ENCODE peak calls at places on chromosomes 5 and 9, in four cellular contexts. C is GM06990, I is HFFc6, P is tibial artery. T is an unnamed sample.
A peak's percentile ranks its signal among the peaks of the same experiment; 100 is the strongest.

GRCh38 chr5:72584466-72584865 is 77.3 kb upstream of the ZNF366 start:
- DNase-seq in C (peak; percentile 25), P (no peak), I (no peak), T (no peak)

GRCh38 chr5:68415177-68416085 is 199.9 kb downstream of the PIK3R1 start:
- DNase-seq in I (no peak), P (no peak), C (no peak), T (no peak)

GRCh38 chr9:124812401-124813016 is 35.6 kb downstream of the OLFML2A start:
- DNase-seq in I (peak; percentile 89), P (no peak), C (no peak), T (no peak)

GRCh38 chr5:131536211-131536826 is 98.7 kb downstream of the RAPGEF6 start:
- DNase-seq in P (no peak), I (no peak), C (peak; percentile 43), T (no peak)

GRCh38 chr9:123036886-123037540 is 3.5 kb downstream of the GPR21 start:
- DNase-seq in P (no peak), C (no peak), I (no peak), T (no peak)

GRCh38 chr9:1460143-1460769 is 410.1 kb downstream of the DMRT2 start:
- DNase-seq in C (no peak), P (no peak), I (no peak), T (no peak)

GRCh38 chr9:15144567-15145174 is 162.3 kb downstream of the TTC39B start:
- DNase-seq in I (no peak), C (no peak), P (no peak), T (no peak)

GRCh38 chr9:110126457-110126856 is 81.5 kb downstream of the C9orf152 start:
- DNase-seq in C (no peak), I (no peak), P (no peak), T (no peak)

GRCh38 chr5:125484272-125485002 is 738.0 kb upstream of the ZNF608 start:
- DNase-seq in P (peak; percentile 92), C (no peak), I (peak; percentile 75), T (peak; percentile 82)

GRCh38 chr9:20037699-20038098 is 248.9 kb upstream of the SLC24A2 start:
- DNase-seq in P (no peak), I (no peak), C (no peak), T (no peak)

GRCh38 chr5:122164070-122164435 is 34.7 kb downstream of the ZNF474 start:
- DNase-seq in I (no peak), P (no peak), C (no peak), T (no peak)

GRCh38 chr5:81420039-81420667 is 26.2 kb upstream of the ACOT12 start:
- DNase-seq in P (no peak), C (no peak), I (peak; percentile 89), T (peak; percentile 74)

GRCh38 chr5:67221487-67222242 is 25.1 kb upstream of the CD180 start:
- DNase-seq in I (no peak), C (peak; percentile 62), P (no peak), T (no peak)

GRCh38 chr5:158384535-158385421 is 525.8 kb upstream of the CLINT1 start:
- DNase-seq in I (peak; percentile 94), C (no peak), P (no peak), T (peak; percentile 89)

GRCh38 chr5:174222891-174223290 is 177.4 kb downstream of the NSG2 start:
- DNase-seq in I (no peak), C (no peak), P (no peak), T (no peak)

GRCh38 chr5:142770650-142771609 is 753 bp downstream of the ARHGAP26 start:
- DNase-seq in C (peak; percentile 46), I (peak; percentile 24), P (peak; percentile 80), T (no peak)
- TF ChIP-seq CTCF in C (peak; percentile 10), I (peak; percentile 33), P (no peak), T (no peak)

GRCh38 chr5:38191693-38192092 is 66.7 kb upstream of the EGFLAM start:
- DNase-seq in I (no peak), C (no peak), P (no peak), T (no peak)

GRCh38 chr5:38188591-38188990 is 69.8 kb upstream of the EGFLAM start:
- DNase-seq in P (no peak), I (no peak), C (no peak), T (no peak)

GRCh38 chr5:38190111-38190510 is 68.2 kb upstream of the EGFLAM start:
- DNase-seq in I (no peak), C (no peak), P (no peak), T (no peak)

GRCh38 chr5:38187532-38187931 is 70.8 kb upstream of the EGFLAM start:
- DNase-seq in I (no peak), C (no peak), P (no peak), T (no peak)

GRCh38 chr5:38189031-38189632 is 69.2 kb upstream of the EGFLAM start:
- DNase-seq in C (no peak), P (no peak), I (no peak), T (no peak)
- TF ChIP-seq CTCF in C (no peak), P (no peak), I (no peak), T (no peak)

GRCh38 chr9:35295369-35296036 is 133.7 kb downstream of the UNC13B start:
- DNase-seq in C (no peak), I (no peak), P (no peak), T (no peak)

GRCh38 chr9:35293381-35293780 is 131.6 kb downstream of the UNC13B start:
- DNase-seq in P (no peak), I (no peak), C (no peak), T (no peak)

DNA sequence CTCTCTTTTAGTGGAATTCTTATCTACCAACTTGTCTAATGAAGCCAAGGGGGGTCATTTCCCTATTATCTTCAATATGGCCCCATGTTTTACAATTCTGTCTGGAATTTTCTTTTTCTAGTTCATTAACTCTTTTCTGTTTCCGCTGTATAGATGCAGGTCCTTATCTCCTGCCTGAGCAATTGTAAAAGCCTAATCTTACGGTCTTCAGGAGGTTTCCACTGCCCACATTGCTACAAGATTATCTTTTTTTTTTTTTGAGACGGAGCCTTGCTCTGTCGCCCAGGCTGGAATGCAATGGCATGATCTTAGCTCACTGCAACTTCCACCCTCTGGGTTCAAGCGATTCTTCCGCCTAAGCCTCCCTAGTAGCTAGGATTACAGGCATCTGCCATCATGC is 132.3 kb downstream of the UNC13B start:
- DNase-seq in C (no peak), P (no peak), I (no peak), T (no peak)
- TF ChIP-seq CTCF in C (no peak), P (no peak), I (no peak), T (no peak)

GRCh38 chr5:160799160-160799559 is 52.9 kb downstream of the ATP10B start:
- DNase-seq in C (no peak), I (no peak), P (no peak), T (no peak)

GRCh38 chr5:160805376-160805775 is 46.6 kb downstream of the ATP10B start:
- DNase-seq in I (no peak), P (no peak), C (no peak), T (no peak)

GRCh38 chr5:160797020-160797419 is 55.0 kb downstream of the ATP10B start:
- DNase-seq in C (no peak), P (no peak), I (no peak), T (no peak)

GRCh38 chr5:160800375-160800774 is 51.6 kb downstream of the ATP10B start:
- DNase-seq in C (no peak), I (no peak), P (no peak), T (no peak)

DNA sequence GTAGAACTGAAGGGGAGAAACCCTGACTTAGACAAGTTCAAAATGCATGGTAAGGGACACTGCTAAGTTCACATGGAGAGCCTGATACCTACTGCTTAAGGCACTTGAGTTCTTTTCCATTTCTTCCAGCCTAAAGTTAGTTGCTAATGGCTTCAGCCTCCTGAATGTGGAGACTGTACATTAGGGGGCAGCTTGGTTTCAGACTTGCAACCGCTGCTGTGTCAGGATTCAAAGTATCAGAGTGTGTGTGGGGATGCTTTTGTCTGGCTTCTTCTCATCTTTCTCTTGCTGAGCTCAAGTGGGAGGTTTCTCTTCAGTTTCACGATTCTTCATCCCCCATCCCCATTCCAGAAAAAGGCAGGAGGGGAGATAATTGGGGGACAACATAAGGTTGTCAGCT is 49.4 kb downstream of the ATP10B start:
- DNase-seq in C (no peak), P (no peak), I (no peak), T (no peak)
- TF ChIP-seq CTCF in C (peak; percentile 11), P (no peak), I (no peak), T (no peak)

DNA sequence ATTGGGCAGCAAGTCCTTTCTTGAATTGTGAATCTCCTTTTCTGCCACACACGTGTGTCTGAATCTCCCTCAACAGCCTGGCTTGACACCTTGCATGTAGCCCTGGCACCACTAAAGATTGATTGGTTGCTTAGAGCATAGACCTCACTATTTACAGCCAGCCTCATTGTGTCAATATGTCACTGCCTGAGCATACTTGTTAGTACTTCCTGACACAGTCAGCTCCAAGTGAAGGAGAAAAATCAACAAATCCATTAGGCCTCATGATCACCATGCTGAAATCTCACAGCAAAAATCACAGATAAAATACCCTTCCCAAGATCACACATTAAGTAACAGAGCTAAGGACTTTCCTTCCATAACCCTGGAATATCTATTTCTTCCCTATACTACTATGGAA is 5.4 kb upstream of the ARL15 start:
- DNase-seq in I (no peak), C (no peak), P (no peak), T (no peak)
- TF ChIP-seq CTCF in I (no peak), C (no peak), P (no peak), T (no peak)

GRCh38 chr5:178545156-178545555 is 45.0 kb downstream of the COL23A1 start:
- DNase-seq in C (no peak), P (no peak), I (no peak), T (no peak)

GRCh38 chr5:178540526-178540925 is 49.7 kb downstream of the COL23A1 start:
- DNase-seq in I (no peak), C (no peak), P (no peak), T (no peak)

GRCh38 chr5:178544166-178544834 is 45.9 kb downstream of the COL23A1 start:
- DNase-seq in C (no peak), I (no peak), P (no peak), T (no peak)

GRCh38 chr5:178545941-178546674 is 44.1 kb downstream of the COL23A1 start:
- DNase-seq in C (no peak), P (no peak), I (no peak), T (no peak)

GRCh38 chr5:178542455-178542854 is 47.7 kb downstream of the COL23A1 start:
- DNase-seq in I (no peak), C (no peak), P (no peak), T (no peak)
- TF ChIP-seq CTCF in I (no peak), C (no peak), P (no peak), T (no peak)